ENCODE peak calls at places on chromosomes 4 and X, in six cellular contexts. N is MCF 10A, I is NCI-H1930, Q is GM18507, C is iPS-NIHi11, T is non-pigmented ciliary epithelial cell. Z is an unnamed sample.

GRCh38 chr4:156169011-156169410 is 215.3 kb upstream of the CTSO start:
- DNase-seq in N (peak), I (no peak), Q (no peak), C (peak), T (peak), Z (no peak)

GRCh38 chrX:110678591-110678990 is 117.0 kb downstream of the CHRDL1 start:
- DNase-seq in N (no peak), I (no peak), Q (no peak), C (no peak), T (no peak), Z (no peak)

GRCh38 chrX:119622356-119623232 is 16.4 kb upstream of the NKRF start:
- DNase-seq in N (peak), I (no peak), Q (no peak), C (no peak), T (no peak), Z (no peak)

GRCh38 chrX:71210829-71211228 is 12.2 kb upstream of the GJB1 start:
- DNase-seq in N (no peak), I (no peak), Q (no peak), C (no peak), T (no peak), Z (no peak)

GRCh38 chr4:147674496-147674895 is 9.5 kb downstream of the PRMT9 start:
- DNase-seq in N (no peak), I (no peak), Q (no peak), C (no peak), T (no peak), Z (no peak)

GRCh38 chrX:24125028-24125612 is 24.4 kb upstream of the ZFX start:
- DNase-seq in N (no peak), I (no peak), Q (no peak), C (no peak), T (no peak), Z (no peak)

GRCh38 chr4:5969336-5969735 is 48.9 kb downstream of the C4orf50 start:
- DNase-seq in N (no peak), I (no peak), Q (no peak), C (no peak), T (no peak), Z (no peak)

GRCh38 chr4:3421470-3421869 is 20.3 kb upstream of the HGFAC start:
- DNase-seq in N (no peak), I (no peak), Q (no peak), C (peak), T (no peak), Z (no peak)

GRCh38 chr4:112526061-112526460 is 10.1 kb upstream of the NEUROG2 start:
- DNase-seq in N (no peak), I (no peak), Q (no peak), C (no peak), T (no peak), Z (no peak)

GRCh38 chr4:3827616-3828492 is 61.7 kb downstream of the ADRA2C start:
- DNase-seq in N (peak), I (no peak), Q (no peak), C (peak), T (no peak), Z (peak)

GRCh38 chr4:4460759-4461158 is 73.9 kb downstream of the NSG1 start:
- DNase-seq in N (no peak), I (no peak), Q (no peak), C (no peak), T (no peak), Z (no peak)

GRCh38 chrX:71282514-71283408 is 674 bp upstream of the NONO start:
- DNase-seq in N (no peak), I (no peak), Q (peak), C (no peak), T (no peak), Z (peak)

GRCh38 chrX:40434947-40435346 is 145.8 kb upstream of the ATP6AP2 start:
- DNase-seq in N (no peak), I (no peak), Q (no peak), C (peak), T (no peak), Z (peak)

GRCh38 chr4:142530724-142531123 is 315.4 kb downstream of the INPP4B start:
- DNase-seq in N (no peak), I (no peak), Q (no peak), C (no peak), T (no peak), Z (no peak)

GRCh38 chr4:188411805-188412204 is 272.6 kb downstream of the TRIML1 start:
- DNase-seq in N (no peak), I (no peak), Q (no peak), C (no peak), T (no peak), Z (no peak)

GRCh38 chr4:66252291-66252690 is 582.0 kb upstream of the EPHA5 start:
- DNase-seq in N (peak), I (no peak), Q (no peak), C (no peak), T (no peak), Z (no peak)

GRCh38 chr4:168643083-168643795 is 146.4 kb downstream of the PALLD start:
- DNase-seq in N (no peak), I (no peak), Q (no peak), C (no peak), T (no peak), Z (no peak)

GRCh38 chr4:5782829-5783476 is 72.0 kb downstream of the EVC start:
- DNase-seq in N (no peak), I (no peak), Q (no peak), C (no peak), T (no peak), Z (no peak)

GRCh38 chr4:35556387-35556786 is 687.9 kb downstream of the ARAP2 start:
- DNase-seq in N (peak), I (no peak), Q (no peak), C (no peak), T (no peak), Z (no peak)

GRCh38 chr4:8096690-8097061 is 61.9 kb downstream of the ABLIM2 start:
- DNase-seq in N (no peak), I (no peak), Q (no peak), C (no peak), T (no peak), Z (no peak)

GRCh38 chrX:13283968-13284914 is 35.6 kb downstream of the ATXN3L start:
- DNase-seq in N (peak), I (no peak), Q (no peak), C (peak), T (peak), Z (no peak)

GRCh38 chr4:174154455-174154854 is 129.0 kb downstream of the FBXO8 start:
- DNase-seq in N (peak), I (no peak), Q (no peak), C (no peak), T (peak), Z (no peak)

GRCh38 chr4:183200453-183200852 is 101.4 kb downstream of the WWC2 start:
- DNase-seq in N (peak), I (no peak), Q (no peak), C (peak), T (peak), Z (peak)

GRCh38 chrX:45557390-45557789 is 356.7 kb upstream of the DIPK2B start:
- DNase-seq in N (peak), I (no peak), Q (no peak), C (no peak), T (no peak), Z (no peak)

Z was measured in midbrain.